ENCODE peak calls at places on chromosomes 5 and 9, in four cellular contexts. D, E, J and Z are unnamed samples.

GRCh38 chr5:142904421-142904820 is 134.2 kb downstream of the ARHGAP26 start:
- DNase-seq in D (no peak), E (no peak), J (no peak), Z (no peak)

GRCh38 chr5:134084166-134084565 is 30.3 kb upstream of the TCF7 start:
- DNase-seq in D (no peak), E (no peak), J (no peak), Z (no peak)

GRCh38 chr5:138610468-138611294 is 35.5 kb upstream of the HSPA9 start:
- DNase-seq in D (no peak), E (peak; percentile 38), J (no peak), Z (peak; percentile 20)

GRCh38 chr9:134617246-134617645 is 24.4 kb upstream of the COL5A1 start:
- DNase-seq in D (no peak), E (no peak), J (no peak), Z (no peak)

GRCh38 chr5:139885172-139885856 is 89.7 kb downstream of the PSD2 start:
- DNase-seq in D (no peak), E (no peak), J (no peak), Z (no peak)

GRCh38 chr5:139843991-139844390 is 48.4 kb downstream of the PSD2 start:
- DNase-seq in D (no peak), E (no peak), J (peak; percentile 12), Z (no peak)

GRCh38 chr5:110250790-110251189 is 475.7 kb downstream of the TMEM232 start:
- DNase-seq in D (no peak), E (no peak), J (no peak), Z (no peak)

GRCh38 chr9:78001946-78002731 is 29.5 kb downstream of the GNAQ start:
- DNase-seq in D (peak; percentile 40), E (no peak), J (no peak), Z (no peak)

GRCh38 chr5:172106511-172107356 is 81.3 kb downstream of the STK10 start:
- DNase-seq in D (no peak), E (peak; percentile 66), J (peak; percentile 9), Z (peak; percentile 58)

GRCh38 chr5:65926276-65926761 is at the start of gene ERBIN:
- DNase-seq in D (peak; percentile 41), E (peak; percentile 71), J (no peak), Z (peak; percentile 47)

GRCh38 chr9:82513242-82513750 is 524.7 kb downstream of the SPATA31D1 start:
- DNase-seq in D (no peak), E (no peak), J (no peak), Z (no peak)

GRCh38 chr9:127530206-127530941 is 79.1 kb downstream of the LRSAM1 start:
- DNase-seq in D (no peak), E (no peak), J (no peak), Z (no peak)

GRCh38 chr5:133340002-133340755 is 272.2 kb downstream of the FSTL4 start:
- DNase-seq in D (no peak), E (no peak), J (no peak), Z (no peak)

GRCh38 chr9:29212590-29213373 is 1639.5 kb upstream of the C9orf72 start:
- DNase-seq in D (no peak), E (no peak), J (no peak), Z (peak; percentile 26)

GRCh38 chr5:61329729-61330128 is 2.3 kb upstream of the ZSWIM6 start:
- DNase-seq in D (peak; percentile 17), E (no peak), J (no peak), Z (peak; percentile 21)

GRCh38 chr5:121366515-121366914 is 485.2 kb upstream of the FTMT start:
- DNase-seq in D (no peak), E (no peak), J (no peak), Z (peak; percentile 12)

GRCh38 chr5:16406023-16406422 is 59.6 kb downstream of the ZNF622 start:
- DNase-seq in D (no peak), E (no peak), J (no peak), Z (no peak)

GRCh38 chr5:147519380-147519779 is 9.5 kb upstream of the DPYSL3 start:
- DNase-seq in D (no peak), E (no peak), J (no peak), Z (no peak)

GRCh38 chr5:151683444-151683843 is 3.3 kb downstream of the SPARC start:
- DNase-seq in D (no peak), E (no peak), J (no peak), Z (no peak)

GRCh38 chr9:120735415-120736126 is 21.3 kb upstream of the MEGF9 start:
- DNase-seq in D (peak; percentile 88), E (no peak), J (no peak), Z (no peak)

GRCh38 chr9:88973281-88974045 is 17.8 kb upstream of the S1PR3 start:
- DNase-seq in D (no peak), E (no peak), J (no peak), Z (no peak)

GRCh38 chr9:89436963-89437625 is 60.8 kb downstream of the SEMA4D start:
- DNase-seq in D (no peak), E (no peak), J (no peak), Z (no peak)

GRCh38 chr5:157050050-157050449 is 8.9 kb downstream of the HAVCR1 start:
- DNase-seq in D (no peak), E (no peak), J (no peak), Z (no peak)

GRCh38 chr9:35728041-35728971 is 3.7 kb downstream of the TLN1 start:
- DNase-seq in D (peak; percentile 91), E (peak; percentile 62), J (no peak), Z (peak; percentile 60)

GRCh38 chr5:155729684-155730059 is 597.3 kb upstream of the SGCD start:
- DNase-seq in D (no peak), E (no peak), J (no peak), Z (no peak)

GRCh38 chr9:94920439-94920951 is 194.0 kb downstream of the AOPEP start:
- DNase-seq in D (no peak), E (no peak), J (no peak), Z (no peak)

GRCh38 chr9:16985559-16986348 is 115.3 kb upstream of the BNC2 start:
- DNase-seq in D (no peak), E (no peak), J (no peak), Z (no peak)

GRCh38 chr5:142109356-142110045 is 922 bp downstream of the NDFIP1 start:
- DNase-seq in D (no peak), E (no peak), J (no peak), Z (peak; percentile 23)

GRCh38 chr9:27545471-27545870 is 15.9 kb upstream of the MOB3B start:
- DNase-seq in D (no peak), E (no peak), J (no peak), Z (no peak)

GRCh38 chr9:27548055-27548741 is 18.6 kb upstream of the MOB3B start:
- DNase-seq in D (no peak), E (no peak), J (no peak), Z (no peak)

GRCh38 chr9:27554712-27555111 is 18.6 kb downstream of the C9orf72 start:
- DNase-seq in D (no peak), E (no peak), J (no peak), Z (no peak)

DNA sequence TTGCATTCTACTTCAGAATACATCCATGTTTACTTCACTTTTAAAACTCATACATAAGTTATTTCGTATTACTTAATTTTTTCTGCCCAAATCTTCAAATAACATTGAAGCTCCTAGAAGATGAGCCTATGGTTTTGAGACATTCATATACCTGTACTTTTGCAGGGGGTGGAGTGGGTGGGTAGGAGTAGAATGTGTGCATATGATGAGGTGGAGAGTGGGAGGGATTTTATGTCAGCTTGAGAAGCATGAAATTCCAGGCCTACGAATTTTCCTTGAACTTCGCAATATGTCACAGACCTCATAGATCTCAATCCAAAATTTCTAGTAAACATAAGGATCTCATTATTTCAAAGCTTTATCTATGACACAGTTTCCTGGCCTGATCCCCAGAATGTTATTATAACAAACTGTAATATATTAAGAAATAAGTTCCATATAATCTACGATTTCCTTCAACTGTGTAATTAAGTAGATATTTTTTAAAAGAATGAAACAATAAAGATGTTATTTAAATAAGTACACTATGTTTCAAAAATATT is 19.7 kb upstream of the MOB3B start:
- DNase-seq in D (no peak), E (no peak), J (no peak), Z (no peak)
- TF ChIP-seq POLR2AphosphoS2 in D (no peak), E (no peak), J (no peak), Z (no peak)

GRCh38 chr5:125041798-125042197 is 295.4 kb upstream of the ZNF608 start:
- DNase-seq in D (no peak), E (no peak), J (no peak), Z (no peak)

GRCh38 chr5:125045647-125046046 is 299.2 kb upstream of the ZNF608 start:
- DNase-seq in D (no peak), E (no peak), J (no peak), Z (peak; percentile 24)

GRCh38 chr5:125042243-125042887 is 295.9 kb upstream of the ZNF608 start:
- DNase-seq in D (no peak), E (no peak), J (no peak), Z (no peak)

GRCh38 chr5:125044491-125045282 is 298.2 kb upstream of the ZNF608 start:
- DNase-seq in D (no peak), E (no peak), J (no peak), Z (no peak)

DNA sequence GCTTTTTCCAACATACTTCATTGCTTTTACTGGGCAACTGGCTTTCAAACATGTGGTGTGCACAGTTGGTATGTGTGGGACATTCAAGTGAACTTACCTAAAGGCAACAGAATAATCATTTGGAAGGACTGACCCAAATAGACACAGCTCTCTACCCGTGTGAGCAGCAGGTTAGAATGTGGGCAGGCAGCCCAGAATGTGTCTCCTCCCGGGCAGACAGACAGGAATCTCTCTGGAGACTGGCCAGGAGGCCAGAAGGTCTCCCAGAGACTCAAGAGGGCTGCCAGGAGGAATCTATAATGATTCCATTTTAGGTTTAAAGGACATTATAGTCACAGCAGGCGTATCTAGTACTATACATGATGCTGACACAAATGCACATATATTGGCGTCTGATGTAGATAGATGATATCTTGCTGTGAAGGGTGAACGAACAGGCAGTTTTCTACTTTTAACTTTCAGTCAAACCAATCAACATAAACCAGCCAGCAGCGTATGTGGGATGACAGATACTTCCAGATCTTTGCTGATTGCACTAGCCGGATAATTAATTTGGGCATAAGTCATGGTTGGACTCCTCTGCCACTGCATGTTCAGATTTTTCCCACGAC is 297.4 kb upstream of the ZNF608 start:
- DNase-seq in D (no peak), E (no peak), J (no peak), Z (peak; percentile 40)
- TF ChIP-seq POLR2AphosphoS2 in D (no peak), E (no peak), J (no peak), Z (no peak)

DNA sequence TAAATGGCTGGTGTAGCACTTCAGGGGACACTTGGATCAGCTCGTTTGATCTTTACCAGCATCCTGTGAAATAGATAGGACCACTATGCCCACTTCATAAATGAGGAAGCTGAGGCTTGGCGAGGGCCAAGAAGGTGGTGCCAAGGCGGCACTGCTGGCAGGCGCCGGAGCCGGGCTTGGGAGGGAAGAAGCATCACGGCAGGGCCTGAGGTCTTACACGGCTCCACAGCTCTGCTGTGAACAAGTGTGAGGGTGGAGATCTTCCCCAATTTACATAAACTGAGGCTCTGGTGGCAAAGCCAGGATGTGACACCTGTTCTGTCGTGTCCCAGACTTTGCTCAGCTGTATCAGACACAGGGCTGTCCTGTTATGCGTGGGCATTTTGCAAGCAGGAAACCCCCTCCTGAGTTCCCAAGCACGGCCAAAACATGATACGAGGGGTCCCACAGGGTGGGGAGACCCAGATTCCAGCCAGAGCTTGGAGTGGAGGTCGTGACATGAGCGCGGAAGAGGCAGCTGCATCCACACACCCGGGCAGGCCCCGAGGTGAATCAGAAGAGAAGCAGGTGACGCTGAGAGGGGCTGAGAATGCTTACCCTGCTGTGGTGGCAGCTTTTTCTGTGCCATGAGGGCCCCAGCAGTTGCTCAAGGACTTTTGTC is 117.5 kb upstream of the BOD1 start:
- DNase-seq in D (no peak), E (no peak), J (peak; percentile 28), Z (no peak)
- TF ChIP-seq POLR2AphosphoS2 in D (no peak), E (no peak), J (no peak), Z (no peak)

GRCh38 chr5:39149966-39150365 is 69.4 kb downstream of the FYB1 start:
- DNase-seq in D (no peak), E (no peak), J (no peak), Z (no peak)
- TF ChIP-seq POLR2AphosphoS2 in D (no peak), E (no peak), J (no peak), Z (no peak)

GRCh38 chr9:91147079-91147708 is 214.5 kb downstream of the AUH start:
- DNase-seq in D (no peak), E (no peak), J (no peak), Z (no peak)
- TF ChIP-seq POLR2AphosphoS2 in D (no peak), E (no peak), J (no peak), Z (no peak)